ENCODE peak calls at places on chromosomes 4 and X, in five cellular contexts. E is IMR-90, Q is mesenchymal stem cell, B is H9, R is neuronal stem cell. A is an unnamed sample.

GRCh38 chr4:26206339-26206738 is 114.5 kb upstream of the RBPJ start:
- DNase-seq in E (peak), Q (no peak), B (no peak), R (no peak), A (no peak)

GRCh38 chr4:139509727-139510410 is 46.1 kb downstream of the SETD7 start:
- DNase-seq in E (no peak), Q (no peak), B (peak), R (no peak), A (no peak)

GRCh38 chr4:101793397-101793796 is 2.9 kb downstream of the BANK1 start:
- DNase-seq in E (no peak), Q (no peak), B (no peak), R (no peak), A (no peak)

GRCh38 chr4:156476359-156476758 is 495.2 kb downstream of the PDGFC start:
- DNase-seq in E (peak), Q (peak), B (no peak), R (no peak), A (peak)

GRCh38 chr4:61395754-61396153 is 195.6 kb downstream of the ADGRL3 start:
- DNase-seq in E (no peak), Q (no peak), B (no peak), R (no peak), A (no peak)

GRCh38 chr4:111842336-111842735 is 302.9 kb upstream of the FAM241A start:
- DNase-seq in E (no peak), Q (no peak), B (no peak), R (no peak), A (no peak)

GRCh38 chr4:11597506-11597905 is 168.8 kb upstream of the HS3ST1 start:
- DNase-seq in E (no peak), Q (no peak), B (no peak), R (no peak), A (no peak)

GRCh38 chrX:30580641-30581040 is 3.1 kb upstream of the TASL start:
- DNase-seq in E (no peak), Q (no peak), B (no peak), R (no peak), A (peak)

GRCh38 chr4:88178633-88179231 is 20.3 kb upstream of the ABCG2 start:
- DNase-seq in E (no peak), Q (no peak), B (no peak), R (no peak), A (no peak)

GRCh38 chr4:116599859-116600258 is 485.5 kb downstream of the TRAM1L1 start:
- DNase-seq in E (no peak), Q (no peak), B (peak), R (no peak), A (no peak)

GRCh38 chrX:13164611-13165010 is 120.2 kb upstream of the FAM9C start:
- DNase-seq in E (no peak), Q (no peak), B (peak), R (no peak), A (no peak)

GRCh38 chr4:13240066-13240465 is 244.1 kb downstream of the RAB28 start:
- DNase-seq in E (no peak), Q (peak), B (no peak), R (no peak), A (no peak)

GRCh38 chrX:103628386-103629290 is at the start of gene TCEAL1:
- DNase-seq in E (peak), Q (peak), B (peak), R (peak), A (peak)

GRCh38 chr4:109419679-109420078 is 13.9 kb upstream of the SEC24B start:
- DNase-seq in E (no peak), Q (no peak), B (no peak), R (peak), A (no peak)

GRCh38 chr4:176289561-176289960 is 20.5 kb upstream of the ASB5 start:
- DNase-seq in E (no peak), Q (no peak), B (no peak), R (no peak), A (no peak)

GRCh38 chr4:86957214-86957613 is 22.4 kb downstream of the AFF1 start:
- DNase-seq in E (peak), Q (peak), B (no peak), R (no peak), A (peak)

GRCh38 chr4:64146030-64146429 is 263.2 kb downstream of the TECRL start:
- DNase-seq in E (no peak), Q (peak), B (no peak), R (no peak), A (peak)

GRCh38 chrX:17547658-17548057 is 172.7 kb downstream of the NHS start:
- DNase-seq in E (peak), Q (peak), B (no peak), R (no peak), A (peak)

GRCh38 chr4:168773388-168774195 is 236.5 kb downstream of the CBR4 start:
- DNase-seq in E (no peak), Q (no peak), B (no peak), R (no peak), A (no peak)

GRCh38 chr4:37960679-37961078 is 481 bp downstream of the PTTG2 start:
- DNase-seq in E (no peak), Q (no peak), B (no peak), R (no peak), A (no peak)
- H3K14ac ChIP-seq in E (no peak), Q (no peak), B (no peak), R (no peak), A (no peak)

GRCh38 chr4:184671101-184671500 is 21.6 kb downstream of the PRIMPOL start:
- DNase-seq in E (no peak), Q (no peak), B (no peak), R (no peak), A (no peak)

GRCh38 chr4:184666670-184667069 is 17.1 kb downstream of the PRIMPOL start:
- DNase-seq in E (no peak), Q (no peak), B (no peak), R (no peak), A (no peak)

GRCh38 chr4:184669251-184669650 is 19.7 kb downstream of the PRIMPOL start:
- DNase-seq in E (no peak), Q (no peak), B (no peak), R (no peak), A (peak)

GRCh38 chr4:184668511-184669114 is 19.1 kb downstream of the PRIMPOL start:
- DNase-seq in E (peak), Q (no peak), B (no peak), R (no peak), A (no peak)

GRCh38 chr4:184668096-184668495 is 18.6 kb downstream of the PRIMPOL start:
- DNase-seq in E (no peak), Q (no peak), B (no peak), R (no peak), A (no peak)
- H3K14ac ChIP-seq in E (no peak), Q (no peak), B (no peak), R (no peak), A (no peak)

GRCh38 chrX:150692837-150693781 is at the start of gene MTMR1:
- DNase-seq in E (no peak), Q (no peak), B (no peak), R (no peak), A (no peak)
- H3K14ac ChIP-seq in E (peak), Q (no peak), B (no peak), R (no peak), A (peak)

DNA sequence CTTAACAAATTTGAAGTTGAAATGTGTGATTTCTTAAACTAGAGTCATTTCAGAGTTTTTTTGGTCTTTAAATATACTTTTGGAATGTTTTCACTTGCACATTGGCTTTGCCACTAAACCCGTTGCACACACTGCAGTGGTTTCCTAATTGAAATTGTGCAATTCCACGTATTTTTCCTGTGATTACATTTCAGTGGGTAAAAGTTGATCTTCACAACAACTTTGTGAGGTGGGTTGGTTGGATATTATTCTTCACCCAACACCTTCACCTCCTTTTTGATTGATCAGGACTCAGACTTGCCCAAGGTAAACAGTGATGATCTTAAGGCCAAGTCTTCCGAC is 13.6 kb downstream of the SEPTIN11 start:
- DNase-seq in E (no peak), Q (no peak), B (no peak), R (no peak), A (peak)
- H3K14ac ChIP-seq in E (no peak), Q (no peak), B (no peak), R (no peak), A (no peak)

GRCh38 chr4:127880764-127881564 is at the start of gene PLK4:
- DNase-seq in E (peak), Q (peak), B (peak), R (peak), A (peak)
- H3K14ac ChIP-seq in E (peak), Q (no peak), B (peak), R (no peak), A (peak)

DNA sequence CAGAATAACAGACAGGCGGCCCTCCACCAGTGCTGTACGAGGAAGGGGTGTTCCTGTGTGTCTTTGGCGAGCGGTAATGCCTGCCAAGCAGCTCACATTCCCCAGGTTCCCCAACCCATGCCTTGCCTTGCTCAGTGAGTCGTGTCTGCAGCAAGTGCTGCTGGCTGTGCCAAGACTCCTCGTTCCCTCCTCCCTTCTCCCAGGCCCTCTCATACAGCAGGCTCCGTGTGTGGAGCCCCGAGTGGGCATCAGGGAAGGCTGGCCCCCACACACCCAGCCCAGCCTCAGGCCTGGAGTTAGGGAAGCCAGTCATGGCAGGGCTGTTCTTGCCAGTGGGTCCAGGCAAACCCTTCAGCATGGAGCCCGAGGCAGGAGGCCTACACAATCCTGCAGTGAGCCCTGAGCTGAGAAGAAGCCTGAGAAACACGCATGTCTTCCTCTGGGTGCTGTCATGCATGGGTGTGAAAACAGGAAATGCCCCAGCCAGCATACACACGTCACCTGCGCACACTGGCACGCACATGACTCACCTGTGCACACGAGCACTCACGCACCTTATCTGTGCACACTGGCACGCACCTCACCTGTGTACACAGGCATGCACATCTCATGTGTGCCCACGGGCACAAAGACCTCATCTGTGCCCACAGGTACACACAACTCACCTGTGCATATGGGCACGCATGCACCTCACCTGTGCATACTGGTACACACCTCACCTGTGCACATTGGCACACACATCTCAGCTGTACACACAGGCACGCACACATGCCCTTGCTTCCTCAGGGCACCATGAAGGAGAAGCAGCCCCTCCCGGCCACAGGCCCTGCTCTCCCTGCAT is 238.7 kb downstream of the DHRSX start:
- DNase-seq in E (peak), Q (no peak), B (no peak), R (no peak), A (no peak)
- H3K14ac ChIP-seq in E (no peak), Q (no peak), B (no peak), R (no peak), A (no peak)

DNA sequence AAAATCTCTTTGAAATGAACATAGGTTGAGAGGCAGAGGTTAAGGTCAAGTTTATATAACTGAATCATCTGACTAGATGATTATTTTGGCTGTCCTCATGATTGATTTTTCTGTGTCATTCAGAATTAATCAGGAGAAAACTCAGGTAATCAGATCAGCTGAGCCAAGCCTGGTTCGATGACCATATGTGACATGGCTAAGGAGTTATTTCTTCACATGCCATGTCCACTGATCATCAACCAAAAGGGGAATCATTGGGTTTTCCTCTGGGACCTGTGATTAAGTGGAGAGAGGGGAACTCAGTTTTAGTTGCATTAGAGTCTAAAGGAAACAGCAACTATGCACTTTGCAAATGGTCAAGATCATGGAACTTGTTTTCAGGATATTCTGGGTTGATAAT is 20.3 kb upstream of the PACRGL start:
- DNase-seq in E (no peak), Q (no peak), B (no peak), R (no peak), A (no peak)
- H3K14ac ChIP-seq in E (no peak), Q (no peak), B (no peak), R (no peak), A (no peak)

GRCh38 chr4:113169368-113169767 is 119.9 kb downstream of the ANK2 start:
- DNase-seq in E (no peak), Q (no peak), B (peak), R (no peak), A (peak)
- H3K14ac ChIP-seq in E (no peak), Q (no peak), B (no peak), R (no peak), A (no peak)

GRCh38 chr4:2536193-2537010 is at the start of gene FAM193A:
- DNase-seq in E (peak), Q (peak), B (peak), R (peak), A (peak)
- H3K14ac ChIP-seq in E (peak), Q (no peak), B (peak), R (peak), A (peak)

GRCh38 chr4:6781113-6781512 is 1.4 kb upstream of the KIAA0232 start:
- DNase-seq in E (no peak), Q (no peak), B (no peak), R (no peak), A (no peak)

GRCh38 chr4:6783111-6783981 is 819 bp downstream of the KIAA0232 start:
- DNase-seq in E (peak), Q (peak), B (peak), R (peak), A (peak)

GRCh38 chr4:6782846-6783110 is 251 bp downstream of the KIAA0232 start:
- DNase-seq in E (no peak), Q (no peak), B (no peak), R (no peak), A (peak)

GRCh38 chr4:6781561-6781960 is 966 bp upstream of the KIAA0232 start:
- DNase-seq in E (no peak), Q (no peak), B (no peak), R (no peak), A (no peak)

GRCh38 chr4:6782147-6782845 is at the start of gene KIAA0232:
- DNase-seq in E (peak), Q (peak), B (peak), R (peak), A (peak)
- H3K14ac ChIP-seq in E (peak), Q (peak), B (peak), R (peak), A (peak)